ENCODE peak calls at places on chromosomes 4 and X, in six cellular contexts. L is hepatocyte, K is spleen, Z is tibial nerve, F is psoas muscle, P is MM.1S. I is an unnamed sample.

GRCh38 chr4:2794707-2795557 is 2.0 kb downstream of the SH3BP2 start:
- DNase-seq in L (peak; percentile 68), K (peak; percentile 92), Z (peak; percentile 30), F (peak; percentile 77), P (no peak), I (peak; percentile 49)

GRCh38 chr4:94159790-94160189 is 47.9 kb upstream of the SMARCAD1 start:
- DNase-seq in L (no peak), K (no peak), Z (no peak), F (no peak), P (no peak), I (no peak)

GRCh38 chr4:76600447-76600846 is 165.4 kb downstream of the SHROOM3 start:
- DNase-seq in L (peak; percentile 40), K (no peak), Z (no peak), F (no peak), P (no peak), I (peak; percentile 45)

GRCh38 chrX:116272328-116272727 is 101.8 kb downstream of the AGTR2 start:
- DNase-seq in L (peak; percentile 5), K (no peak), Z (no peak), F (no peak), P (no peak), I (peak; percentile 96)

GRCh38 chr4:105895609-105896460 is 564 bp downstream of the NPNT start:
- DNase-seq in L (peak; percentile 68), K (no peak), Z (no peak), F (peak; percentile 61), P (peak; percentile 62), I (peak; percentile 49)

GRCh38 chr4:105092356-105092755 is 54.3 kb upstream of the TET2 start:
- DNase-seq in L (peak; percentile 9), K (no peak), Z (no peak), F (no peak), P (no peak), I (peak; percentile 95)

GRCh38 chr4:17494258-17494657 is 17.6 kb downstream of the QDPR start:
- DNase-seq in L (peak; percentile 72), K (no peak), Z (no peak), F (no peak), P (no peak), I (peak; percentile 69)

GRCh38 chrX:43239356-43239755 is 416.7 kb upstream of the MAOA start:
- DNase-seq in L (no peak), K (no peak), Z (no peak), F (no peak), P (no peak), I (no peak)

GRCh38 chr4:65665951-65666523 is 4.3 kb downstream of the EPHA5 start:
- DNase-seq in L (no peak), K (no peak), Z (no peak), F (no peak), P (no peak), I (peak; percentile 32)

GRCh38 chr4:87974856-87975462 is 555 bp upstream of the SPP1 start:
- DNase-seq in L (no peak), K (peak; percentile 51), Z (no peak), F (no peak), P (no peak), I (peak; percentile 28)

GRCh38 chr4:8267077-8267476 is 2.5 kb upstream of the HTRA3 start:
- DNase-seq in L (peak; percentile 81), K (no peak), Z (peak; percentile 52), F (peak; percentile 86), P (peak; percentile 42), I (peak; percentile 52)

GRCh38 chr4:153418581-153418980 is 47.6 kb upstream of the TMEM131L start:
- DNase-seq in L (no peak), K (no peak), Z (no peak), F (no peak), P (no peak), I (no peak)

GRCh38 chr4:121256887-121257426 is 92.8 kb upstream of the TNIP3 start:
- DNase-seq in L (no peak), K (no peak), Z (no peak), F (no peak), P (no peak), I (peak; percentile 14)

GRCh38 chrX:123155327-123155726 is 28.8 kb upstream of the GRIA3 start:
- DNase-seq in L (no peak), K (no peak), Z (no peak), F (no peak), P (no peak), I (peak; percentile 49)

GRCh38 chr4:149964001-149964400 is 114.2 kb upstream of the DCLK2 start:
- DNase-seq in L (no peak), K (no peak), Z (no peak), F (no peak), P (no peak), I (peak; percentile 11)

GRCh38 chr4:40933272-40934053 is 183.7 kb downstream of the NSUN7 start:
- DNase-seq in L (no peak), K (no peak), Z (peak; percentile 35), F (peak; percentile 63), P (no peak), I (no peak)

GRCh38 chrX:10496345-10496965 is 123.9 kb downstream of the MID1 start:
- DNase-seq in L (no peak), K (no peak), Z (no peak), F (no peak), P (peak; percentile 26), I (no peak)

GRCh38 chr4:118035309-118035708 is 1.0 kb downstream of the NDST3 start:
- DNase-seq in L (no peak), K (no peak), Z (no peak), F (no peak), P (no peak), I (no peak)

GRCh38 chr4:38102942-38103604 is 142.9 kb downstream of the PTTG2 start:
- DNase-seq in L (no peak), K (no peak), Z (no peak), F (no peak), P (no peak), I (no peak)

GRCh38 chrX:87338510-87338909 is 179.1 kb upstream of the KLHL4 start:
- DNase-seq in L (peak; percentile 34), K (no peak), Z (no peak), F (no peak), P (peak; percentile 57), I (peak; percentile 4)

GRCh38 chrX:10072786-10073568 is 83.8 kb upstream of the CLCN4 start:
- DNase-seq in L (no peak), K (no peak), Z (no peak), F (no peak), P (no peak), I (no peak)

DNA sequence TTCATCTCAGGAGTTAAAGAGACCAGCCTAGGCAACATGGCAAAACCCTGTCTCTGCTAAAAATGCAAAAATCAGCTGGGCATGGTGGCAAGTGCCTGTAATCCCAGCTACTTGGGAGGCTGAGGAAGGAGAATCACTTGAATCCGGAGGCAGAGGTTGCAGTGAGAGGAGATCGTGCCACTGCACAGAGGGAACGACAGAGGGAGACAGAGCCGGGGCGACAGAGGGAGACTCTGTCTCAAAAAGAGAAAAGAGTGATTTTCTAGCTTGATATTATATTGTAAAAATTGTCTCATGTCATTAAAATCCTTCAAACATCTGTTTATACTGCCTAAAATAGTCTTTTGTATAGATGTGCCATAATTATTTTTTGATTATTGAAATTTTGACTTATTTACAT is 225.4 kb upstream of the AGA start:
- DNase-seq in L (no peak), K (no peak), Z (no peak), F (no peak), P (no peak), I (no peak)
- TF ChIP-seq CTCF in L (peak; percentile 39), K (no peak), Z (no peak), F (no peak), P (no peak), I (peak; percentile 19)

DNA sequence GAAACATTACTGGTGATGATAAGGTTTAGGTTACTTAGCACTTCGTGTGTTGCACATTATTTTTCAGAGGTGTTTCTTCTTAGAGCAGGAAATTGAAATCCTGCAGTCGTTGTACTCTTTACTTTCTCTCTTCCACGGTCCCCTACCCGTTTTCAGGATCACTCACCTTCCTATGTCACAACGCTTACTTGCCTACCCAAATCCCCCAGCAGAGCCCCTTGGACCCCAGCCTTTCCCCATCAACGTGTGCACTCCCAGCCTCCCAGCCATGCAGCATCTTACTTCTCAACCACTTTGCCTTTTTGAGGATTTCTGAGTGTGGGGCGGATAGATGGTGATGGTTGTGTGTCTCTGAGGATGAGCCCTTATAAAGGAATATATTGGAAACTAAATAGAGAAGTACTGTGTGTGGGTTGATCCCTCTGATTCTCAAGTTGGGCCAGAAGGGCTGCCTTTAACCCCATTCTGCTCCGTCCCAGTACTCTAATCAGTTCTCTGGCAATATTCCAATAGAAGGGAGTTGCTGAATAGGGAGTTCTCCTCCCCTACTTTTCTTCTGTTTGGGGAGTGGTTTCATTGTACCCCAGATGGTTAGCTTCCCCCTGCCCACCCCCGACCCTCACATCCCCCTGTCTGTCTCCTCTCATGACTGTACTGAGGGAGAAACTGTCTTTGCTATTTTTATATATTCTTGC is 1.6 kb downstream of the MID2 start:
- DNase-seq in L (peak; percentile 7), K (no peak), Z (no peak), F (no peak), P (no peak), I (no peak)
- H3K4me3 ChIP-seq in L (peak overlapping the region; percentile 13), K (peak overlapping the region; percentile 50), Z (peak overlapping the region; percentile 58), F (peak overlapping the region; percentile 73), P (peak overlapping the region; percentile 26), I (peak overlapping the region; percentile 57)

GRCh38 chrX:49212209-49212608 is 12.2 kb upstream of the SYP start:
- DNase-seq in L (no peak), K (no peak), Z (no peak), F (no peak), P (no peak), I (no peak)

GRCh38 chrX:49209434-49210251 is 9.7 kb upstream of the SYP start:
- DNase-seq in L (no peak), K (no peak), Z (no peak), F (no peak), P (no peak), I (no peak)

GRCh38 chrX:49210406-49210805 is 10.4 kb upstream of the SYP start:
- DNase-seq in L (no peak), K (no peak), Z (no peak), F (no peak), P (no peak), I (no peak)

GRCh38 chrX:49212861-49213260 is 12.9 kb upstream of the SYP start:
- DNase-seq in L (no peak), K (no peak), Z (no peak), F (no peak), P (no peak), I (no peak)

DNA sequence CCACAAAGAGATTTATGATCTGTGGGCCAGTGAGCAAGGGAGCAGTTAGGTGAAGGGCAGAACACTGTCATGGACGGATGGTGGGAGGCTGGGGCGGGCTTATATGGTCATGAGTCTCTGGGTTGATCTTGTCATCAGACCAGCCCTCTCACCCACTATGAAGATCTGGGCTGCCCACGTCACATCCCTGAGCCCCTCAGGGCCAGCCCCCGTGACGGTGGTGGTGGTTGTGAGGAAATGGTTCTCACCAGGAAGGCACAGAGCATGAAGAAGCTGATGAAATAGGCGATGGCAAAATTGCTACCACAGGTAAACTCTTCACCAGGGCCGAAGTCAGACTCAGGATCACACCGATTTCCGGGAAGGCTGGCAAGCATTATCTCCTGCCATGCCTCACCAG is 11.1 kb upstream of the SYP start:
- DNase-seq in L (no peak), K (no peak), Z (no peak), F (no peak), P (no peak), I (no peak)
- H3K27me3 ChIP-seq in L (no peaks in the 10 kb centered on the region), K (no peaks in the 10 kb centered on the region), Z (peaks cover 18% of the 10 kb centered on the region), F (no peaks in the 10 kb centered on the region), P (no peaks in the 10 kb centered on the region), I (no peaks in the 10 kb centered on the region)

DNA sequence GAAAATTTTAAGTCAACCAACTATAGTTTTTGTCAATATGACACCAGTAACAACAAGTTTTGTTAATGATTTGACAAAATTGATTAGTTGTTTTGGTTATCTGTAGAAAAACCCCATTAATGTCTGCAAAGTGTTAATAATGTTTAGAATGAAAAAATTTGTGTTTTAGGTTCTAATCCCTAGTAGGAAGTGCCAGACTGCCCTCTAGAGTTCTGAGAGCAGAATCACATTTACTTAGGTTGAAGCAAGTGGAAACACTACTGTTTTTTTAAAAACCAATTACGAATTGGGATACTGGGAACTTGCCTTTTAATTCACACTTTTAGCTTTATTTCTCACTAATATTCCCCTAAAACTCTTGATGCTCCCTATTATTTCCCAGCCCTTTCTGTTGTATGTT is 101.1 kb upstream of the CYLC1 start:
- DNase-seq in L (peak; percentile 8), K (no peak), Z (no peak), F (no peak), P (peak; percentile 60), I (peak; percentile 0)
- TF ChIP-seq CTCF in L (peak; percentile 41), K (no peak), Z (peak; percentile 15), F (peak; percentile 6), P (peak; percentile 69), I (peak; percentile 13)